ENCODE peak calls at places on chromosomes 5 and 9, in seven cellular contexts. Y, X, T, L, N, Z and P are unnamed samples.

GRCh38 chr5:73822989-73823339 is 197.0 kb downstream of the ARHGEF28 start:
- DNase-seq in N (no peak), Y (peak; percentile 59), L (peak; percentile 85), Z (no peak), T (no peak), X (no peak), P (no peak)

GRCh38 chr5:1214163-1214935 is 10.8 kb upstream of the SLC6A18 start:
- DNase-seq in L (no peak), Z (no peak), T (no peak), X (no peak), Y (no peak), N (no peak), P (no peak)

GRCh38 chr5:94808497-94808896 is 190.0 kb downstream of the SLF1 start:
- DNase-seq in Z (no peak), N (no peak), X (no peak), Y (no peak), T (no peak), L (no peak), P (no peak)

GRCh38 chr5:142841511-142842255 is 71.5 kb downstream of the ARHGAP26 start:
- DNase-seq in N (peak; percentile 90), Y (peak; percentile 46), Z (no peak), L (no peak), T (no peak), X (no peak), P (peak; percentile 81)

GRCh38 chr5:44246986-44247385 is 142.2 kb downstream of the FGF10 start:
- DNase-seq in Y (no peak), Z (no peak), T (no peak), N (peak; percentile 92), X (no peak), L (no peak), P (no peak)

GRCh38 chr5:115735108-115735998 is 81.1 kb downstream of the CDO1 start:
- DNase-seq in Z (no peak), L (no peak), N (peak; percentile 6), X (no peak), Y (no peak), T (no peak), P (no peak)

GRCh38 chr9:129549139-129549538 is 71.8 kb downstream of the C9orf50 start:
- DNase-seq in L (peak; percentile 42), T (no peak), Y (no peak), X (peak; percentile 60), Z (no peak), N (peak; percentile 6), P (no peak)

GRCh38 chr9:135009711-135010362 is 77.6 kb upstream of the OLFM1 start:
- DNase-seq in Y (no peak), N (no peak), Z (no peak), X (no peak), T (no peak), L (no peak), P (no peak)

GRCh38 chr9:112037281-112038016 is 137.6 kb downstream of the SUSD1 start:
- DNase-seq in L (no peak), N (peak; percentile 60), Y (peak; percentile 70), X (no peak), Z (peak; percentile 95), T (no peak), P (no peak)

GRCh38 chr9:35940474-35941467 is 17.2 kb downstream of the OR2S2 start:
- DNase-seq in Y (no peak), L (no peak), T (no peak), X (no peak), N (no peak), Z (no peak), P (no peak)

GRCh38 chr5:164204338-164204946 is 699.0 kb downstream of the MAT2B start:
- DNase-seq in N (peak; percentile 81), Z (no peak), T (no peak), L (no peak), X (no peak), Y (peak; percentile 75), P (no peak)

GRCh38 chr5:150428106-150428876 is 15.6 kb upstream of the CD74 start:
- DNase-seq in T (peak; percentile 32), X (peak; percentile 52), Z (no peak), N (peak; percentile 60), L (peak; percentile 83), Y (peak; percentile 41), P (no peak)

GRCh38 chr9:77455312-77455927 is 192.7 kb downstream of the GNA14 start:
- DNase-seq in Y (no peak), X (no peak), N (peak; percentile 28), Z (no peak), L (peak; percentile 33), T (no peak), P (no peak)

GRCh38 chr5:1517838-1518237 is 5.9 kb downstream of the LPCAT1 start:
- DNase-seq in Y (no peak), T (no peak), X (peak; percentile 55), L (no peak), Z (no peak), N (no peak), P (peak; percentile 0)

GRCh38 chr9:130805510-130806387 is 29.3 kb upstream of the ABL1 start:
- DNase-seq in L (no peak), Z (peak; percentile 25), N (peak; percentile 26), T (no peak), X (no peak), Y (peak; percentile 19), P (no peak)

GRCh38 chr9:16039988-16040761 is 487.3 kb downstream of the CCDC171 start:
- DNase-seq in T (no peak), Y (peak; percentile 87), N (no peak), Z (no peak), X (no peak), L (peak; percentile 9), P (no peak)

GRCh38 chr9:108549184-108549583 is 306.6 kb downstream of the ACTL7B start:
- DNase-seq in Y (no peak), N (no peak), L (no peak), X (no peak), T (peak; percentile 61), Z (no peak), P (no peak)

GRCh38 chr5:18789216-18789615 is 1155.0 kb downstream of the TAF11L14 start:
- DNase-seq in T (no peak), X (no peak), L (no peak), N (no peak), Y (no peak), Z (no peak), P (no peak)

GRCh38 chr5:144092510-144092909 is 77.9 kb downstream of the YIPF5 start:
- DNase-seq in Z (no peak), T (no peak), L (no peak), Y (no peak), X (no peak), N (no peak), P (no peak)

GRCh38 chr5:15936505-15937245 is 242.9 kb downstream of the MARCHF11 start:
- DNase-seq in T (no peak), L (no peak), N (no peak), X (no peak), Y (no peak), Z (no peak), P (no peak)

GRCh38 chr9:95079461-95079860 is 238.0 kb downstream of the FANCC start:
- DNase-seq in Z (no peak), Y (no peak), L (no peak), T (no peak), N (no peak), X (peak; percentile 62), P (no peak)

GRCh38 chr5:138874771-138875628 is at the start of gene LRRTM2:
- DNase-seq in N (peak; percentile 89), Z (no peak), Y (peak; percentile 92), X (no peak), L (no peak), T (no peak), P (no peak)

DNA sequence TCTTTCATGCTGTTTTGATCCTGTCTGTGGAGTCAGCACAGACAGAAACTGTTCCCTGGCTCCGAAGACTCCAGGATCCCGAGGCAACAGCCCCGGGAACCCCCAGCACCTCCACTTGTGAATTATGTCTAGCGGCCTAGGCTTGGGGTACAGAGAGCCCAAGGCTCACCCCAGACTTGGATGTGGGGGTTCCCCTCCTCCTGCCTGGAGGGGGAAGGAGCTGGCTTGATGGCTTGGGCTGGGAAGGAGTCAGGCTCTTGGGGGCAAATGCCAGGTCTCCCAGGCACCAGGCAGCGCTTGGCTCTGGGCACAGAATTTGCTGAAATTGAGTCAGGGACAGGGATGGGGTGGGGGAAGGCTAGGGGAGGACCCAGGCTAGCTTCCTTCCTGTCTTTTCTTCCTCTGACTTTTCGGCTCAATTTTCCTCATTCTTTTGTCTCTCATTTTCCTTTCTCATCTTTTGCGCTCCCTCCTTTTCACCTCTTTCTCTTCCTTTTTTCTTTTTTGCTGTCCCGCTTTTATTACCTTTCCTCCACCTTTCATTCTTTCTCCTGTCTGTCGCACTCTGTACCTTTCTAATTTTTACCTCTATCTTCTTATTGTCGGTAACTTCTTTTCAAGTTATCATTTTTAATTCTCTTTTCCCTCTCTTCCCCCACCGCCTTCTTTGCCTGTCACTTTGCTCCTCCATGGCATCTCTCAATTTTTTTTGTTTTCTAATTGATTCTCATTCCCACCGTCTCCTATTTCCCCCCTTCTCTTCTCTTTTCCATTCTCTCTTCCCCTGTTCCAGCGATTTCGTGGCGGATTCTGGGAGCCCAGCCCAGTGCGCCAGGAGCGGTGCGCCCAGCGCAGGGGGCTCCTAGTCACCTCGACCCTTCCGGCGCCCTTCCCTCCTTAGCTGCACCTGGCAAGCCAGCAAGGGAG is 10.5 kb downstream of the MSX2 start:
- DNase-seq in L (no peak), Y (no peak), Z (no peak), N (no peak), X (no peak), T (no peak), P (no peak)
- H3K4me3 ChIP-seq in L (no peak overlapping the region), Y (no peak overlapping the region), Z (no peak overlapping the region), N (no peak overlapping the region), X (peak overlapping the region; percentile 13), T (peak overlapping the region; percentile 37), P (peak overlapping the region; percentile 3)

GRCh38 chr5:12965804-12966203 is 978.7 kb downstream of the DNAH5 start:
- DNase-seq in Z (no peak), X (no peak), L (no peak), N (no peak), Y (no peak), T (no peak), P (no peak)
- H3K4me3 ChIP-seq in Z (no peak overlapping the region), X (no peak overlapping the region), L (no peak overlapping the region), N (no peak overlapping the region), Y (no peak overlapping the region), T (no peak overlapping the region), P (no peak overlapping the region)

DNA sequence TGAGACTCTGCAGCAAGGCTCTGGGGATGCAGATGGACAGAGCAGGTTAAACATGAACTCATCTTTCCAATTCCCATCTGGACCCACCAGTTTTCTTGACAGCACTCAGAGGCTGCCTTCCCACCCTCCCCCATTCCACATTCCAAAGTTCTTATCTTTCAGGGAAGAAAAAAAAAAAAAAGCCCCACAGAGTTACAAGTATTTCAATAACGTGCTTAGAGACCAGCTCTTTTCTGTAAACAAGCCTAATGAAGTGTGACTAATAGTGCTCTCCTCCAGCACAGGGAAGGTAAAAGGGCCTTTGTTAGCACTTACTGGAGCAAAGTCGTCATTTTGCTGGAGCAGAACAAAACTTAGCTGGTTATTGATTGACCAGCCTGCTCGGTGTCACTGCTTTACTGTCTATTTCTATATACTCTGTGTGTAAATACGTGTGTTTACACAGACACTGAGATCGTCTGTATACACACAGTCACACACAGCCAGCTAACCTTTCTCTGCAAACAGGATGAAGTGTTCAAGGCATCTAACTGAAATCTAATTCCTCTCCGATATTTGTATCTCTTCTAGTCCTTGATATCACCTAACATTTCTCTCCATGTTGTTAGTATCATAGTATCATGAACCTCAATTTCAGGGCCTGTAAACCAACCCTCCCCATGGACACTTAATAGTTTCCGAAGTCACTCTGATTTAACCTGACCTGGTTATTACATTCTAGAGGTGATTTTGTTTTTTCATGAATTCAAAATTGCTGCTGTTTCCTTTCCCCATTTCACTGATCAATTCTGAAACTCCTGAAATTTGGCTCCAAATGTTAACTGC is 84.9 kb downstream of the ZNF608 start:
- DNase-seq in N (peak; percentile 72), Z (no peak), T (no peak), Y (peak; percentile 89), X (no peak), L (peak; percentile 99), P (no peak)
- H3K4me3 ChIP-seq in N (no peak overlapping the region), Z (no peak overlapping the region), T (no peak overlapping the region), Y (no peak overlapping the region), X (no peak overlapping the region), L (peak overlapping the region; percentile 5), P (peak overlapping the region; percentile 44)

GRCh38 chr9:116686135-116686534 is 970 bp upstream of the TRIM32 start:
- DNase-seq in Y (no peak), X (no peak), L (no peak), N (no peak), Z (no peak), T (no peak), P (no peak)
- H3K4me3 ChIP-seq in Y (no peak overlapping the region), X (peak overlapping the region; percentile 73), L (peak overlapping the region; percentile 91), N (peak overlapping the region; percentile 79), Z (peak overlapping the region; percentile 76), T (peak overlapping the region; percentile 78), P (peak overlapping the region; percentile 89)